ENCODE peak calls at places on chromosomes 12 and 14, in four cellular contexts. N, P, Z and R are unnamed samples.

GRCh38 chr12:131132118-131132892 is 178.6 kb downstream of the ADGRD1 start:
- DNase-seq in N (no peak), Z (peak), P (no peak), R (peak)

GRCh38 chr12:90311561-90311960 is 602.9 kb upstream of the ATP2B1 start:
- DNase-seq in N (no peak), Z (no peak), P (no peak), R (no peak)

GRCh38 chr14:98951031-98951430 is 321.0 kb downstream of the BCL11B start:
- DNase-seq in P (no peak), N (no peak), Z (no peak), R (no peak)

GRCh38 chr12:46082473-46082872 is 92.1 kb upstream of the SCAF11 start:
- DNase-seq in P (no peak), N (no peak), Z (no peak), R (no peak)

GRCh38 chr12:51082561-51083139 is 746 bp downstream of the CSRNP2 start:
- DNase-seq in Z (no peak), P (peak), N (no peak), R (no peak)

GRCh38 chr12:104656921-104657320 is 200.2 kb downstream of the CHST11 start:
- DNase-seq in N (no peak), Z (no peak), P (no peak), R (no peak)

GRCh38 chr12:1812650-1813302 is 7.6 kb upstream of the LRTM2 start:
- DNase-seq in P (peak), Z (peak), N (no peak), R (no peak)

GRCh38 chr14:102900631-102901571 is 21.6 kb upstream of the AMN start:
- DNase-seq in Z (no peak), P (no peak), N (no peak), R (peak)

GRCh38 chr12:88417531-88417930 is 162.7 kb downstream of the KITLG start:
- DNase-seq in Z (no peak), P (no peak), N (no peak), R (no peak)

GRCh38 chr12:10936495-10936894 is 2.6 kb downstream of the TAS2R14 start:
- DNase-seq in P (no peak), Z (no peak), N (no peak), R (no peak)

GRCh38 chr14:52873694-52874093 is 77.2 kb downstream of the FERMT2 start:
- DNase-seq in P (no peak), Z (no peak), N (no peak), R (no peak)

GRCh38 chr14:26204954-26205479 is 392.8 kb downstream of the NOVA1 start:
- DNase-seq in P (peak), Z (peak), N (no peak), R (no peak)

GRCh38 chr12:76259660-76260389 is 88.4 kb downstream of the BBS10 start:
- DNase-seq in P (peak), N (no peak), Z (no peak), R (no peak)

GRCh38 chr14:38808734-38809455 is 294.1 kb downstream of the SEC23A start:
- DNase-seq in Z (peak), N (no peak), P (no peak), R (no peak)

GRCh38 chr14:52082903-52083302 is 14.0 kb upstream of the NID2 start:
- DNase-seq in Z (no peak), N (no peak), P (no peak), R (no peak)

DNA sequence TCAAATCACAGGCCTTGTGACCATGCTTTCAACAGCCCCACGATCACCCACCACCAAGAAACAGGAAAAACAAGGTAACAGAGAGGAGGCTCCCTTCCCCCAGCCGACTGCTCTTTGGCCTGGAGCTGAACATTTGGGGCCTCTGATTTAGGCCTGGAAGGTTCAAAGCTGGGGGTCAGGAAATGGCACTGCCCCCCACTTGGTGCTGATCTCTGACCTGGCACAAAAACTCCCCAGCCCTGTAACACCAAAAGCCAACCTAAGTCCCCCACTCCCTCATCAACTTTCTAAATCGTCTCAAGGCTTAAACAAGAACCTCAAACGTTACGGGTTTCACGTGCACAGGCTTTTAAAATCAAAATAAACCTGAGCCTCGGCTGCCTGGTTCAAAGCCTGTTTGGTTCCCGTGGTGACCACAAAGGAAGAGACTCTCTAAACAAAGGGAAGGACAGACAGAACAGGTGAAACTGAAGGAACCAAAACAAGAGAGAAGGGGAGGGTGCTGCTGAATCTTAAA is 8.9 kb downstream of the ACTN1 start:
- DNase-seq in Z (no peak), N (no peak), P (peak), R (no peak)
- TF ChIP-seq POLR2AphosphoS5 in Z (no peak), N (peak), P (no peak), R (no peak)

GRCh38 chr14:72275242-72275641 is 343.0 kb downstream of the RGS6 start:
- DNase-seq in Z (no peak), P (no peak), N (peak), R (no peak)

GRCh38 chr14:72270341-72270740 is 338.1 kb downstream of the RGS6 start:
- DNase-seq in P (no peak), N (no peak), Z (no peak), R (no peak)
- TF ChIP-seq POLR2AphosphoS5 in P (no peak), N (no peak), Z (no peak), R (no peak)

DNA sequence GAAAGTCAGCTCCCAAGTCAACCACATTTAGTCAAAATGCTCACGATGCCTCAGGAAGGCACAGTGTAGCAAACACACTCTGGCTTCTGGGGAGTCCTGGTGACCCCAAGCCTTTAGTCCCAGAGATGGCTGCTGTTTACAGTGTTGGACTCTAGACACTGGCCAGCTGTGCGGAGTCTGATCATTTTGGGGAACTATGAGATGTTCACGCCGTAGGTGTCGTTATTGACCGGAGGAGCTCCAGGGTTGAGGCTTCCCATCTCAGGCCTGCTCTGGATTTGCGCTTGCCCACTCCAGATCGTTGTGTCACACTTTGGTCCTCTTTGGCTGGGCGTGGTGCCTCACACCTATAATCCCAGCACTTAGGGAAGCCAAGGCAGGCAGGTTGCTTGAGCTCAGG is 27.7 kb downstream of the BRI3BP start:
- DNase-seq in Z (no peak), P (no peak), N (no peak), R (no peak)
- TF ChIP-seq POLR2AphosphoS5 in Z (no peak), P (no peak), N (no peak), R (peak)

DNA sequence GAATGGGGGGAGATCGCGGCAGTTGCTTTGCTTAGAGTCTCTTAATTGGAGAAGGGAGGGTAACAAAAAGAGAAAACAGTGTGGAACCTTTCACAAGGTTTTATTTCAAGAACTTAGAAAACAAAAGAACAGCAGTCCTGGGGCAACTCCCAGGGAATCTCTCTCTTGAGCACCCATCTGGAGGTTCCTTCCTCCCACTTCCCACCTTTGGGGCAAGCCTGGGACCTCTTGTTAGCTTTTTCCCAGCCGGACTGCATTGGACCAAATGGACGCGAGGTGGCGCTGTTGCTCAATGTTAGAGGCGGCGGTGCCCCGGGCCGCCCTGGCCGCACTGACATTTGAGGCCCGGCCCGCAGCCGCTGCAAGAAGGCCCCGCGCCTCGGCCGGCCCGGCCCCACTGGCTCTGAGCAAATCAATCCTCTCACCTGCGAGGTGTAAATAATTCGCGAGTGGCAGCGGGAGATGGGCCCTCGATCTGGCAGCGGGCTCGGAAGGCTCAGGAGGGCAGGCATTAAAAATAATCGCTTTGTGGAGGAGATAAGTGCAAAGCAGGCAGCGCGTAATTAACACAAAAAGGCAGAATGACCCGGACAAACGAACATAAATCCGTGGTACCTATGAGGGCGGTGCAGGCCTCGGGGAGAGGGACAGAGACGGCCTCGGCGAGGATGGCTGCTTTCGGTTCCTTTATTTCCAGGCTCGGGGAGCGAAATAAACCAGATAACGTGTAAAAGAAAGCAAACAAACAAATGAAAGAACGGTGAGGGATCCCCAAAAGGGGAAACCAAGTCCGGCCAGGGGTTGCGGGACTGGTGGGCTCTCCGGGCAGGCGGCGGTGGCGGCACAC is 2.7 kb upstream of the HOXC8 start:
- DNase-seq in P (peak), Z (peak), N (peak), R (peak)
- TF ChIP-seq POLR2AphosphoS5 in P (no peak), Z (no peak), N (no peak), R (no peak)

GRCh38 chr14:101445278-101445677 is 116.0 kb upstream of the DIO3 start:
- DNase-seq in Z (no peak), P (no peak), N (peak), R (no peak)

GRCh38 chr14:101440511-101440910 is 120.8 kb upstream of the DIO3 start:
- DNase-seq in N (no peak), P (no peak), Z (no peak), R (no peak)

GRCh38 chr14:101444116-101444515 is 117.2 kb upstream of the DIO3 start:
- DNase-seq in Z (no peak), P (no peak), N (peak), R (no peak)

GRCh38 chr14:101441710-101442109 is 119.6 kb upstream of the DIO3 start:
- DNase-seq in Z (no peak), P (no peak), N (no peak), R (no peak)

GRCh38 chr14:101442451-101442850 is 118.8 kb upstream of the DIO3 start:
- DNase-seq in N (no peak), P (no peak), Z (no peak), R (no peak)
- TF ChIP-seq POLR2AphosphoS5 in N (no peak), P (no peak), Z (no peak), R (no peak)

GRCh38 chr14:93764211-93764659 is 24.1 kb downstream of the PRIMA1 start:
- DNase-seq in N (no peak), P (no peak), Z (no peak), R (no peak)
- TF ChIP-seq POLR2AphosphoS5 in N (peak), P (no peak), Z (peak), R (no peak)

DNA sequence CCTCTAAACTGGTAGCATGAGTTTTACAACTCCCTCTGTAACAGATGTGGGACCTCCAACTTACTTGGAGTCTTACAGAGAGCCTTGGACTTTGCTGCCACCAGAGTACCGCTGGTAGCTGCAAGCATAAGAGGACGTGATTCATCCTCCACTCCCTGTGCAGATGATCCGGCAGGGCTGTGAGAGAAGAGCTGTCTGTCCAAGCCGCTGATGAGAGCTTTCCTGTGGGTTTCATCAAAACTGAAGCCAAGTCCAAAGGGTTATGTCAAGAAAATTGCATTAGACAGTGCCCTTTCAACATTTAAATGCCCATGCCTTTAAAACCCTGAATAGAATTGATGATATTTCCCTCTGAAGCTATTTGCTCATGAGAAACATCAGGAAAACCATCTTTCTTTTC is 85.8 kb downstream of the LLPH start:
- DNase-seq in Z (no peak), P (no peak), N (peak), R (no peak)
- TF ChIP-seq POLR2AphosphoS5 in Z (no peak), P (no peak), N (no peak), R (no peak)